ENCODE peak calls at places on chromosomes 6 and 20, in eight cellular contexts. X is A549, Q is tibial artery, O is upper lobe of right lung, U is left ventricle myocardium inferior, E is PC-9, R is kidney epithelial cell, D is A673. A is an unnamed sample.

GRCh38 chr20:44959082-44959895 is 908 bp downstream of the TOMM34 start:
- DNase-seq in X (peak; percentile 32), Q (no peak), O (no peak), U (no peak), E (no peak), R (peak; percentile 47), D (peak; percentile 62), A (peak; percentile 55)

GRCh38 chr6:1702580-1703051 is 92.9 kb downstream of the FOXC1 start:
- DNase-seq in X (no peak), Q (no peak), O (no peak), U (no peak), E (no peak), R (no peak), D (no peak), A (no peak)

GRCh38 chr20:20710847-20711315 is 1.6 kb downstream of the RALGAPA2 start:
- DNase-seq in X (no peak), Q (no peak), O (no peak), U (no peak), E (peak; percentile 29), R (peak; percentile 14), D (no peak), A (no peak)

GRCh38 chr6:23176883-23177282 is 607.5 kb downstream of the HDGFL1 start:
- DNase-seq in X (no peak), Q (peak; percentile 78), O (no peak), U (no peak), E (no peak), R (no peak), D (peak; percentile 36), A (no peak)

GRCh38 chr6:111866857-111867256 is 6.4 kb downstream of the FYN start:
- DNase-seq in X (no peak), Q (no peak), O (no peak), U (no peak), E (no peak), R (no peak), D (no peak), A (no peak)

GRCh38 chr6:13787146-13787545 is 27.2 kb downstream of the MCUR1 start:
- DNase-seq in X (no peak), Q (no peak), O (no peak), U (no peak), E (no peak), R (no peak), D (peak; percentile 35), A (peak; percentile 69)

GRCh38 chr20:39775110-39775509 is 813.0 kb downstream of the DHX35 start:
- DNase-seq in X (no peak), Q (peak; percentile 75), O (no peak), U (peak; percentile 76), E (no peak), R (no peak), D (no peak), A (peak; percentile 94)

GRCh38 chr6:28587011-28587745 is 61.5 kb downstream of the GPX5 start:
- DNase-seq in X (peak; percentile 67), Q (no peak), O (peak; percentile 90), U (peak; percentile 36), E (peak; percentile 75), R (peak; percentile 55), D (peak; percentile 69), A (peak; percentile 61)

GRCh38 chr6:32940656-32941411 is at the start of gene HLA-DMB:
- DNase-seq in X (peak; percentile 87), Q (no peak), O (peak; percentile 66), U (no peak), E (peak; percentile 45), R (peak; percentile 72), D (peak; percentile 81), A (peak; percentile 64)

GRCh38 chr6:32944265-32944664 is 3.4 kb upstream of the HLA-DMB start:
- DNase-seq in X (no peak), Q (no peak), O (no peak), U (no peak), E (no peak), R (no peak), D (no peak), A (no peak)

GRCh38 chr6:32943864-32944263 is 3.0 kb upstream of the HLA-DMB start:
- DNase-seq in X (no peak), Q (no peak), O (no peak), U (no peak), E (no peak), R (no peak), D (no peak), A (no peak)

GRCh38 chr6:32942555-32942954 is 1.7 kb upstream of the HLA-DMB start:
- DNase-seq in X (no peak), Q (no peak), O (no peak), U (no peak), E (no peak), R (no peak), D (no peak), A (no peak)

GRCh38 chr6:32941412-32941784 is 570 bp upstream of the HLA-DMB start:
- DNase-seq in X (no peak), Q (no peak), O (no peak), U (no peak), E (no peak), R (peak; percentile 63), D (peak; percentile 48), A (no peak)
- H3K4me3 ChIP-seq in X (no peak overlapping the region), Q (no peak overlapping the region), O (peak overlapping the region; percentile 1), U (peak overlapping the region; percentile 67), E (no peak overlapping the region), R (no peak overlapping the region), D (no peak overlapping the region), A (no peak overlapping the region)

GRCh38 chr6:167116109-167116837 is 6.6 kb upstream of the CCR6 start:
- DNase-seq in X (no peak), Q (no peak), O (no peak), U (no peak), E (no peak), R (no peak), D (no peak), A (no peak)

GRCh38 chr6:167115054-167115453 is 7.8 kb upstream of the CCR6 start:
- DNase-seq in X (no peak), Q (no peak), O (no peak), U (no peak), E (no peak), R (no peak), D (no peak), A (no peak)

GRCh38 chr6:167113047-167113446 is 9.8 kb upstream of the CCR6 start:
- DNase-seq in X (no peak), Q (no peak), O (no peak), U (no peak), E (no peak), R (no peak), D (no peak), A (no peak)

GRCh38 chr6:167112421-167112820 is 10.5 kb upstream of the CCR6 start:
- DNase-seq in X (no peak), Q (no peak), O (no peak), U (no peak), E (no peak), R (no peak), D (no peak), A (no peak)

DNA sequence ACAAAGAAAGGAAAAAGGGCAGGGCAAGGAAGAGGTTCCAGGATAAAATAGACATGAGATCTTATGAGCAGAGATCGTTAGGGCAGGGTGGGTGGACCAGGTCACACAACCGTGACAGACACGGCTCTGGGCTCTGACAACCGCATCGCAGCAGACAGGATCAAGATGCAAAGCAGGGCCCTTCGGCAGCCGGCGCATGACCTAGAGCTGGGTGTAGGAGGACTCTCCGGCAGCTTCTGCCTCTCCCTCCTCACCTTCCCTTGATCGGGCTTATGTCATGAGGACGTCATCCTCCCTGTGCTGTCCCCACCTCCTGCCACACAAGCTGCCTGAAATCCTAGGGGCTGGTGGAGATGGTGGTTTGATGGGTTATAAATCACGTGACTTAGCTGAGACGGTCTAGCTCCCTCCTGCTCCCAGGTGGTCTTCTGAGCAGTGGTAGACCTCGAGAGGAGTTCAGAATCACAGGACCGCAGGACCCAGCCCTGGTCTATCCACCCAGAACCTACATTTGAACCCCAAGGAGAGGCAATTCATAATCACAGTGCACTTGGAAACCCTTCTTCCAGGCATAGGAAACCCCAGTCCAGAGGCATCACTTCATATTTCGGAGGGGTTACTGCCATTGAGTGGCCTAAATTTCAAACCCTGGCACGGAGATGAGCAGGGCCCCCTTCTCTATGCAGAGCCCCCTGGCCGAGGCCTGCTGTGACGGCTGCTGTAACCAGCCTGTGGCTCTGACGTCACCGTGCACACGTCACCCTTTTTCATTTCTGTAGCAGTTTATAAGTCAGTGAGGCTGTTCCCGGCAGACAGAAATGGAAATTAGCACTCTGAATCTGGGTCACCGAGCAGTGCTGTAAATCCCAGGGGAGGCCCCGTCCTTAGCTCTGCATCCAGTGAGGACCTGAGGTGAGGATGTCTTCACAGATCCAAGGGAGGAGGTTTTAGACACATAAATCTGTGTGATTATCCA is 8.7 kb upstream of the CCR6 start:
- DNase-seq in X (no peak), Q (no peak), O (no peak), U (no peak), E (no peak), R (no peak), D (no peak), A (no peak)
- TF ChIP-seq CTCF in X (no peak), Q (no peak), O (no peak), U (no peak), E (no peak), R (no peak), D (no peak), A (no peak)

DNA sequence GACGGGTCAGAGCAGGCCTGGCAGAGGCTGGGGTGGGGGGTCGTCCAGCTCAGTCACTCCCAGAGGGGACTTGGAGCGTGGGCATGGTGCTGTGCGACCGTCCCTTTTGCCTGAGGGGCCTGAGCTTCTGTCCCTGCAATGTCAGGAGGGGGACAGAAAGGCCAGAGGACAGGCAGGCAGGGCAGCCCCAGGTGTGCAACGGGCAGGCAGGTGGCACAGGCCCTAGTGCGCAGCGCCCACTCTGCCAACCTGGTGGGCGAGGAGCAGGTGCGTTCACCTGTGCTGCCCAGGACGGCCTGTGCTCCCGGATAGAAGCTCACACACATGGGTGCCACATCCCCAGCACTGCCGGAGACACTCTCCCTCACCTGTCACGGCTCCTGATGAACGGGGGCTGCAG is 78.7 kb upstream of the SLCO4A1 start:
- DNase-seq in X (no peak), Q (no peak), O (no peak), U (no peak), E (no peak), R (no peak), D (no peak), A (no peak)
- H3K4me3 ChIP-seq in X (no peak overlapping the region), Q (no peak overlapping the region), O (no peak overlapping the region), U (no peak overlapping the region), E (no peak overlapping the region), R (no peak overlapping the region), D (no peak overlapping the region), A (no peak overlapping the region)

DNA sequence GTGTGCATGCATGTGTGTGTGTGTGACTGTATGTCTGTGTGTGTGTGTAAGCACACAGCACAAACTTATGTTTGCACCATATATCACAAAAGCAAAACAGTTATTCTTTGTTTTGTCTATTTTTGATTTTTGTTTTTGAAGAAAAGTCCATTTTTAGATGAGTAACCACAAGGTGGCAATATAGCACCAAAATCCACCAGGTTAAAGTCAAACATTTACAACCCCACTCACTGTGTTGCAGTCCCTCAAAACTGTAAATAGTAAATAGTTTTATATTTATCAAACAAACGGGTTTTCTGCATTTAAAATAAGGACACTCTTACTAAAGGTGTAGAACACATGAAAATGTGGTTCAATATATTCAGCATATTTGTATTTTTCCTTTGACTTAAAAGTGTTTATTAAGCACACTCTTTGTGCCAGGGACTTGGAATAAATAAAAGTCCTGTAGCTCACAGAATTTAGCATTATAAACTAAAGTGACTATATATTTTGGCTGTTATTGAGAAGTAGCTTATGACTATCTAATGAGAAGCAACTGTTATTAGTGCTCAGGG is 118.5 kb downstream of the GFRAL start:
- DNase-seq in X (no peak), Q (no peak), O (no peak), U (no peak), E (no peak), R (peak; percentile 1), D (peak; percentile 56), A (peak; percentile 60)
- TF ChIP-seq CTCF in X (peak; percentile 81), Q (peak; percentile 31), O (peak; percentile 48), U (peak; percentile 62), E (peak; percentile 82), R (peak; percentile 47), D (peak; percentile 71), A (peak; percentile 37)

GRCh38 chr6:108114861-108115597 is 40.5 kb upstream of the OSTM1 start:
- DNase-seq in X (no peak), Q (no peak), O (peak; percentile 83), U (peak; percentile 64), E (peak; percentile 3), R (no peak), D (peak; percentile 77), A (peak; percentile 69)
- H3K4me3 ChIP-seq in X (peak overlapping the region; percentile 34), Q (peak overlapping the region; percentile 33), O (peak overlapping the region; percentile 46), U (peak overlapping the region; percentile 62), E (no peak overlapping the region), R (peak overlapping the region; percentile 10), D (peak overlapping the region; percentile 37), A (peak overlapping the region; percentile 42)